ENCODE peak calls at places on chromosomes 3 and 15, in seven cellular contexts. One of them, this sample, is unnamed.

GRCh38 chr3:134087046-134087974 is 57.6 kb upstream of the SLCO2A1 start:
- DNase-seq in fibroblast of the aortic adventitia: no peak
- DNase-seq in NK-92 treated with Interleukin-12 subunit alpha and Interleukin-12 subunit beta, amount 100 ng/mL, for 24 hours: no peak
- DNase-seq in HT1080: peak
- DNase-seq in WTC11: no peak
- DNase-seq in glomerular endothelial cell: no peak
- DNase-seq in CD8-positive, alpha-beta memory T cell: no peak
- DNase-seq in this sample: peak

GRCh38 chr3:171320721-171321120 is 139.5 kb downstream of the TNIK start:
- DNase-seq in fibroblast of the aortic adventitia: peak
- DNase-seq in NK-92 treated with Interleukin-12 subunit alpha and Interleukin-12 subunit beta, amount 100 ng/mL, for 24 hours: no peak
- DNase-seq in HT1080: no peak
- DNase-seq in WTC11: no peak
- DNase-seq in glomerular endothelial cell: no peak
- DNase-seq in CD8-positive, alpha-beta memory T cell: no peak
- DNase-seq in this sample: no peak

GRCh38 chr3:55648591-55649318 is 161.6 kb upstream of the WNT5A start:
- DNase-seq in fibroblast of the aortic adventitia: no peak
- DNase-seq in NK-92 treated with Interleukin-12 subunit alpha and Interleukin-12 subunit beta, amount 100 ng/mL, for 24 hours: no peak
- DNase-seq in HT1080: no peak
- DNase-seq in WTC11: peak
- DNase-seq in glomerular endothelial cell: no peak
- DNase-seq in CD8-positive, alpha-beta memory T cell: no peak
- DNase-seq in this sample: no peak

GRCh38 chr15:60006203-60006782 is 2.2 kb downstream of the FOXB1 start:
- DNase-seq in fibroblast of the aortic adventitia: peak
- DNase-seq in NK-92 treated with Interleukin-12 subunit alpha and Interleukin-12 subunit beta, amount 100 ng/mL, for 24 hours: peak
- DNase-seq in HT1080: peak
- DNase-seq in WTC11: peak
- DNase-seq in glomerular endothelial cell: no peak
- DNase-seq in CD8-positive, alpha-beta memory T cell: peak
- DNase-seq in this sample: peak

GRCh38 chr3:59321881-59322540 is 272.2 kb upstream of the CFAP20DC start:
- DNase-seq in fibroblast of the aortic adventitia: no peak
- DNase-seq in NK-92 treated with Interleukin-12 subunit alpha and Interleukin-12 subunit beta, amount 100 ng/mL, for 24 hours: no peak
- DNase-seq in HT1080: no peak
- DNase-seq in WTC11: no peak
- DNase-seq in glomerular endothelial cell: no peak
- DNase-seq in CD8-positive, alpha-beta memory T cell: no peak
- DNase-seq in this sample: peak

GRCh38 chr15:100899601-100900000 is 19.6 kb upstream of the LRRK1 start:
- DNase-seq in fibroblast of the aortic adventitia: no peak
- DNase-seq in NK-92 treated with Interleukin-12 subunit alpha and Interleukin-12 subunit beta, amount 100 ng/mL, for 24 hours: no peak
- DNase-seq in HT1080: no peak
- DNase-seq in WTC11: no peak
- DNase-seq in glomerular endothelial cell: no peak
- DNase-seq in CD8-positive, alpha-beta memory T cell: no peak
- DNase-seq in this sample: no peak

GRCh38 chr15:79339588-79340314 is 28.8 kb downstream of the TMED3 start:
- DNase-seq in fibroblast of the aortic adventitia: peak
- DNase-seq in NK-92 treated with Interleukin-12 subunit alpha and Interleukin-12 subunit beta, amount 100 ng/mL, for 24 hours: no peak
- DNase-seq in HT1080: peak
- DNase-seq in WTC11: no peak
- DNase-seq in glomerular endothelial cell: peak
- DNase-seq in CD8-positive, alpha-beta memory T cell: no peak
- DNase-seq in this sample: peak

GRCh38 chr3:55549172-55549571 is 62.1 kb upstream of the WNT5A start:
- DNase-seq in fibroblast of the aortic adventitia: peak
- DNase-seq in NK-92 treated with Interleukin-12 subunit alpha and Interleukin-12 subunit beta, amount 100 ng/mL, for 24 hours: no peak
- DNase-seq in HT1080: no peak
- DNase-seq in WTC11: no peak
- DNase-seq in glomerular endothelial cell: no peak
- DNase-seq in CD8-positive, alpha-beta memory T cell: no peak
- DNase-seq in this sample: no peak

GRCh38 chr3:100335137-100335833 is 728 bp downstream of the NIT2 start:
- DNase-seq in fibroblast of the aortic adventitia: no peak
- DNase-seq in NK-92 treated with Interleukin-12 subunit alpha and Interleukin-12 subunit beta, amount 100 ng/mL, for 24 hours: no peak
- DNase-seq in HT1080: peak
- DNase-seq in WTC11: no peak
- DNase-seq in glomerular endothelial cell: no peak
- DNase-seq in CD8-positive, alpha-beta memory T cell: peak
- DNase-seq in this sample: peak

GRCh38 chr3:72127843-72128242 is 342.9 kb upstream of the PROK2 start:
- DNase-seq in fibroblast of the aortic adventitia: peak
- DNase-seq in NK-92 treated with Interleukin-12 subunit alpha and Interleukin-12 subunit beta, amount 100 ng/mL, for 24 hours: no peak
- DNase-seq in HT1080: peak
- DNase-seq in WTC11: no peak
- DNase-seq in glomerular endothelial cell: no peak
- DNase-seq in CD8-positive, alpha-beta memory T cell: no peak
- DNase-seq in this sample: peak

GRCh38 chr15:101657968-101658784 is 6.0 kb upstream of the TM2D3 start:
- DNase-seq in fibroblast of the aortic adventitia: no peak
- DNase-seq in NK-92 treated with Interleukin-12 subunit alpha and Interleukin-12 subunit beta, amount 100 ng/mL, for 24 hours: no peak
- DNase-seq in HT1080: no peak
- DNase-seq in WTC11: no peak
- DNase-seq in glomerular endothelial cell: no peak
- DNase-seq in CD8-positive, alpha-beta memory T cell: no peak
- DNase-seq in this sample: no peak

GRCh38 chr3:189903562-189904250 is 217.0 kb downstream of the P3H2 start:
- DNase-seq in fibroblast of the aortic adventitia: no peak
- DNase-seq in NK-92 treated with Interleukin-12 subunit alpha and Interleukin-12 subunit beta, amount 100 ng/mL, for 24 hours: no peak
- DNase-seq in HT1080: no peak
- DNase-seq in WTC11: no peak
- DNase-seq in glomerular endothelial cell: peak
- DNase-seq in CD8-positive, alpha-beta memory T cell: no peak
- DNase-seq in this sample: no peak

GRCh38 chr3:52366527-52366926 is 50.4 kb downstream of the DNAH1 start:
- DNase-seq in fibroblast of the aortic adventitia: no peak
- DNase-seq in NK-92 treated with Interleukin-12 subunit alpha and Interleukin-12 subunit beta, amount 100 ng/mL, for 24 hours: no peak
- DNase-seq in HT1080: no peak
- DNase-seq in WTC11: no peak
- DNase-seq in glomerular endothelial cell: no peak
- DNase-seq in CD8-positive, alpha-beta memory T cell: no peak
- DNase-seq in this sample: no peak

GRCh38 chr15:101052681-101053121 is 133.5 kb downstream of the LRRK1 start:
- DNase-seq in fibroblast of the aortic adventitia: no peak
- DNase-seq in NK-92 treated with Interleukin-12 subunit alpha and Interleukin-12 subunit beta, amount 100 ng/mL, for 24 hours: no peak
- DNase-seq in HT1080: no peak
- DNase-seq in WTC11: no peak
- DNase-seq in glomerular endothelial cell: no peak
- DNase-seq in CD8-positive, alpha-beta memory T cell: no peak
- DNase-seq in this sample: no peak

GRCh38 chr3:55477306-55478010 is 9.6 kb downstream of the WNT5A start:
- DNase-seq in fibroblast of the aortic adventitia: no peak
- DNase-seq in NK-92 treated with Interleukin-12 subunit alpha and Interleukin-12 subunit beta, amount 100 ng/mL, for 24 hours: no peak
- DNase-seq in HT1080: no peak
- DNase-seq in WTC11: no peak
- DNase-seq in glomerular endothelial cell: no peak
- DNase-seq in CD8-positive, alpha-beta memory T cell: no peak
- DNase-seq in this sample: no peak

GRCh38 chr3:99799420-99799819 is 18.2 kb upstream of the CMSS1 start:
- DNase-seq in fibroblast of the aortic adventitia: no peak
- DNase-seq in NK-92 treated with Interleukin-12 subunit alpha and Interleukin-12 subunit beta, amount 100 ng/mL, for 24 hours: no peak
- DNase-seq in HT1080: no peak
- DNase-seq in WTC11: no peak
- DNase-seq in glomerular endothelial cell: no peak
- DNase-seq in CD8-positive, alpha-beta memory T cell: no peak
- DNase-seq in this sample: no peak

GRCh38 chr3:15636028-15636709 is 34.6 kb downstream of the BTD start:
- DNase-seq in fibroblast of the aortic adventitia: peak
- DNase-seq in NK-92 treated with Interleukin-12 subunit alpha and Interleukin-12 subunit beta, amount 100 ng/mL, for 24 hours: peak
- DNase-seq in HT1080: peak
- DNase-seq in WTC11: no peak
- DNase-seq in glomerular endothelial cell: peak
- DNase-seq in CD8-positive, alpha-beta memory T cell: no peak
- DNase-seq in this sample: peak

GRCh38 chr3:121809249-121809648 is 25.6 kb downstream of the IQCB1 start:
- DNase-seq in fibroblast of the aortic adventitia: no peak
- DNase-seq in NK-92 treated with Interleukin-12 subunit alpha and Interleukin-12 subunit beta, amount 100 ng/mL, for 24 hours: no peak
- DNase-seq in HT1080: no peak
- DNase-seq in WTC11: no peak
- DNase-seq in glomerular endothelial cell: no peak
- DNase-seq in CD8-positive, alpha-beta memory T cell: no peak
- DNase-seq in this sample: no peak

GRCh38 chr3:58175429-58176184 is 35.2 kb downstream of the DNASE1L3 start:
- DNase-seq in fibroblast of the aortic adventitia: peak
- DNase-seq in NK-92 treated with Interleukin-12 subunit alpha and Interleukin-12 subunit beta, amount 100 ng/mL, for 24 hours: no peak
- DNase-seq in HT1080: no peak
- DNase-seq in WTC11: no peak
- DNase-seq in glomerular endothelial cell: no peak
- DNase-seq in CD8-positive, alpha-beta memory T cell: no peak
- DNase-seq in this sample: no peak

GRCh38 chr3:107956991-107957467 is 133.8 kb downstream of the CD47 start:
- DNase-seq in fibroblast of the aortic adventitia: peak
- DNase-seq in NK-92 treated with Interleukin-12 subunit alpha and Interleukin-12 subunit beta, amount 100 ng/mL, for 24 hours: no peak
- DNase-seq in HT1080: no peak
- DNase-seq in WTC11: no peak
- DNase-seq in glomerular endothelial cell: no peak
- DNase-seq in CD8-positive, alpha-beta memory T cell: no peak
- DNase-seq in this sample: no peak

GRCh38 chr3:15592968-15593367 is 8.4 kb downstream of the HACL1 start:
- DNase-seq in fibroblast of the aortic adventitia: no peak
- DNase-seq in NK-92 treated with Interleukin-12 subunit alpha and Interleukin-12 subunit beta, amount 100 ng/mL, for 24 hours: no peak
- DNase-seq in HT1080: no peak
- DNase-seq in WTC11: no peak
- DNase-seq in glomerular endothelial cell: no peak
- DNase-seq in CD8-positive, alpha-beta memory T cell: no peak
- DNase-seq in this sample: no peak

GRCh38 chr3:134306334-134306733 is 55.7 kb upstream of the RYK start:
- DNase-seq in fibroblast of the aortic adventitia: peak
- DNase-seq in NK-92 treated with Interleukin-12 subunit alpha and Interleukin-12 subunit beta, amount 100 ng/mL, for 24 hours: no peak
- DNase-seq in HT1080: no peak
- DNase-seq in WTC11: no peak
- DNase-seq in glomerular endothelial cell: no peak
- DNase-seq in CD8-positive, alpha-beta memory T cell: no peak
- DNase-seq in this sample: no peak

This sample was measured in mammary epithelial cell.